ENCODE peak calls at places on chromosome 1, in six cellular contexts. Y is colonic mucosa, O is MM.1S, Z is WERI-Rb-1, S is psoas muscle, A is stomach. R is an unnamed sample. For H3K27me3, the result is how much of the 10 kb centered on the place peaks cover.

GRCh38 chr1:179785025-179785424 is 41.9 kb downstream of the FAM163A start:
- DNase-seq in Y (no peak), O (no peak), Z (no peak), S (no peak), A (no peak), R (peak)

GRCh38 chr1:29687601-29688244 is 451.4 kb downstream of the PTPRU start:
- DNase-seq in Y (no peak), O (no peak), Z (no peak), S (no peak), A (no peak), R (peak)

GRCh38 chr1:231215676-231216385 is 25.2 kb upstream of the GNPAT start:
- DNase-seq in Y (no peak), O (no peak), Z (no peak), S (no peak), A (no peak), R (no peak)

GRCh38 chr1:156082111-156083091 is at the start of gene MEX3A:
- DNase-seq in Y (peak), O (peak), Z (peak), S (peak), A (peak), R (peak)

GRCh38 chr1:58524353-58524945 is 22.1 kb downstream of the OMA1 start:
- DNase-seq in Y (no peak), O (no peak), Z (no peak), S (no peak), A (no peak), R (no peak)

GRCh38 chr1:29593601-29594382 is 357.5 kb downstream of the PTPRU start:
- DNase-seq in Y (no peak), O (no peak), Z (no peak), S (no peak), A (no peak), R (no peak)

GRCh38 chr1:12180903-12181302 is 14.1 kb downstream of the TNFRSF1B start:
- DNase-seq in Y (no peak), O (no peak), Z (no peak), S (no peak), A (no peak), R (no peak)

GRCh38 chr1:45803299-45803780 is at the start of gene MAST2:
- DNase-seq in Y (peak), O (peak), Z (peak), S (peak), A (peak), R (peak)

GRCh38 chr1:1314237-1314586 is 5.8 kb downstream of the PUSL1 start:
- DNase-seq in Y (no peak), O (no peak), Z (no peak), S (no peak), A (no peak), R (no peak)

GRCh38 chr1:242208021-242208420 is 209.1 kb upstream of the MAP1LC3C start:
- DNase-seq in Y (no peak), O (no peak), Z (no peak), S (no peak), A (no peak), R (no peak)

DNA sequence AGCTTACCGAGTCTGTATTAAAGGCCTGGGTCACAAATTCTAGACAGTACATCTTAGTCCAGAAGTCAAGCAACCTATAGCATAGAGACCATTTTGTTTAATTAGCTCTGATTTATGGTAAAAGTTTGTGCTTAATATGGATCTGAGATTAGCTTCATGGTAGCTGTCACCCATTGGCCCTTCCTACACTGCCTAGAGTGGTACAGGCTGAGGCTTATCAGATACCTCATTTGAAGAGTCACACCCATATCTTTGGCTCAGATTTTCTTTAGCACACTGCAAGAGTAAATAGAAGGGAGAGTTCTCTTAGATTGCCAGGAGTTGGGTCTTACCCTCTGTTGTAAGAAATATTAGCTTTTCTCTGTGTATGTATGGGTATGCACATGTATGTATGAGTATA is 3.6 kb downstream of the AK4 start:
- DNase-seq in Y (no peak), O (no peak), Z (no peak), S (no peak), A (no peak), R (no peak)
- H3K27me3 ChIP-seq in Y (under half), O (under half), Z (under half), S (under half), A (under half), R (under half)

GRCh38 chr1:66452162-66452561 is 81.8 kb upstream of the SGIP1 start:
- DNase-seq in Y (no peak), O (no peak), Z (no peak), S (no peak), A (no peak), R (no peak)
- H3K27me3 ChIP-seq in Y (under half), O (under half), Z (under half), S (under half), A (under half), R (under half)

DNA sequence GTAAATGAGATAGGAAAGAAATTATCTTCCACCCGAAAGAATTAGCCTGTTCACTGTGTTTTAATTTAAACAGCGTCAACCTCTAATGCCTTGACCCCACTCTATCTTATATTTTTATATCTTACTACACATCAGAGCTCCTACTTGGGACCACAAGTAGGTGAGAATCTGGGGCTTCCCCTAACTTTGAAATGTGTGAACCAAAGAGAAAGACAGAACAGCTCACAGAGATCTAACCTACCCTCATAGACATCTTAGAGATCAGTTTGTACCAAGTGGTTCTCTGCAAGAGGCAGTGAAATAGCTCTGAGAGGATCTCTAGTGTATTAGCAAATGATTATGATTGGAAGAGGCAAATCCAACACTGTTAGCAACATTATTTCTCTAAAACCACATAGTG is 31.0 kb upstream of the IFI16 start:
- DNase-seq in Y (no peak), O (no peak), Z (no peak), S (no peak), A (no peak), R (no peak)
- H3K27me3 ChIP-seq in Y (under half), O (under half), Z (under half), S (under half), A (under half), R (under half)

GRCh38 chr1:154489863-154490262 is 12.2 kb upstream of the TDRD10 start:
- DNase-seq in Y (no peak), O (no peak), Z (no peak), S (no peak), A (no peak), R (no peak)

GRCh38 chr1:154493276-154493675 is 8.7 kb upstream of the TDRD10 start:
- DNase-seq in Y (no peak), O (peak), Z (no peak), S (no peak), A (no peak), R (no peak)

GRCh38 chr1:154490327-154490726 is 11.7 kb upstream of the TDRD10 start:
- DNase-seq in Y (no peak), O (no peak), Z (no peak), S (no peak), A (no peak), R (no peak)

GRCh38 chr1:154488942-154489341 is 13.1 kb upstream of the TDRD10 start:
- DNase-seq in Y (no peak), O (no peak), Z (no peak), S (no peak), A (peak), R (no peak)

GRCh38 chr1:154492115-154492514 is 9.9 kb upstream of the TDRD10 start:
- DNase-seq in Y (no peak), O (no peak), Z (no peak), S (no peak), A (no peak), R (no peak)
- H3K27me3 ChIP-seq in Y (under half), O (under half), Z (half or more), S (under half), A (under half), R (under half)